ENCODE peak calls at places on chromosome 5, in nine cellular contexts. C is cardiac muscle cell, H is stomach, U is H9, V is cardiac fibroblast, W is A549, G is left ventricle myocardium inferior, B is WERI-Rb-1, Q is upper lobe of left lung. O is an unnamed sample.

GRCh38 chr5:335740-336038 is 14.2 kb downstream of the AHRR start:
- DNase-seq in Q (no peak), C (no peak), W (no peak), U (no peak), H (no peak), G (no peak), V (no peak), B (no peak), O (no peak)

GRCh38 chr5:113218200-113218599 is 216.6 kb downstream of the TSSK1B start:
- DNase-seq in V (no peak), W (no peak), U (no peak), G (peak; percentile 55), B (peak; percentile 88), H (no peak), C (peak; percentile 79), Q (no peak), O (no peak)

GRCh38 chr5:53418844-53419243 is 61.6 kb upstream of the FST start:
- DNase-seq in W (peak; percentile 86), B (no peak), G (no peak), Q (no peak), V (peak; percentile 92), H (no peak), U (no peak), C (no peak), O (no peak)

GRCh38 chr5:168713051-168713450 is 133.9 kb upstream of the PANK3 start:
- DNase-seq in B (no peak), Q (no peak), H (no peak), W (no peak), V (no peak), C (no peak), U (no peak), G (no peak), O (no peak)

GRCh38 chr5:111741270-111741669 is 15.7 kb downstream of the NREP start:
- DNase-seq in W (no peak), G (no peak), C (no peak), B (no peak), V (no peak), Q (no peak), U (no peak), H (no peak), O (no peak)

GRCh38 chr5:113520429-113520828 is 6.9 kb downstream of the YTHDC2 start:
- DNase-seq in C (no peak), W (no peak), Q (no peak), G (no peak), H (no peak), V (no peak), B (no peak), U (no peak), O (no peak)

GRCh38 chr5:139138790-139139189 is 59.4 kb downstream of the SIL1 start:
- DNase-seq in U (peak; percentile 40), H (peak; percentile 66), C (peak; percentile 39), G (peak; percentile 33), B (no peak), W (no peak), V (peak; percentile 50), Q (peak; percentile 72), O (no peak)

GRCh38 chr5:97101189-97101910 is 41.1 kb downstream of the LIX1 start:
- DNase-seq in H (no peak), W (no peak), V (no peak), U (no peak), B (no peak), C (no peak), G (no peak), Q (no peak), O (no peak)

GRCh38 chr5:72746736-72747135 is 69.7 kb upstream of the TNPO1 start:
- DNase-seq in V (no peak), W (no peak), H (no peak), B (no peak), U (no peak), Q (no peak), G (no peak), C (no peak), O (no peak)

GRCh38 chr5:53151713-53152458 is 42.3 kb upstream of the MOCS2 start:
- DNase-seq in C (no peak), U (no peak), G (no peak), W (peak; percentile 4), V (peak; percentile 84), B (no peak), H (peak; percentile 34), Q (peak; percentile 24), O (no peak)

GRCh38 chr5:158637039-158637438 is 462.7 kb downstream of the EBF1 start:
- DNase-seq in V (no peak), W (no peak), Q (no peak), B (no peak), G (no peak), U (no peak), H (no peak), C (peak; percentile 11), O (no peak)

GRCh38 chr5:147735621-147736125 is 46.9 kb downstream of the JAKMIP2 start:
- DNase-seq in V (no peak), U (no peak), H (no peak), B (no peak), C (peak; percentile 30), G (no peak), Q (no peak), W (no peak), O (no peak)

GRCh38 chr5:64566531-64566930 is 60.7 kb downstream of the RGS7BP start:
- DNase-seq in H (no peak), W (no peak), G (no peak), C (no peak), B (no peak), U (no peak), Q (no peak), V (no peak), O (no peak)
- TF ChIP-seq CTCF in H (no peak), W (no peak), G (no peak), C (no peak), B (no peak), U (no peak), Q (no peak), V (no peak), O (no peak)

DNA sequence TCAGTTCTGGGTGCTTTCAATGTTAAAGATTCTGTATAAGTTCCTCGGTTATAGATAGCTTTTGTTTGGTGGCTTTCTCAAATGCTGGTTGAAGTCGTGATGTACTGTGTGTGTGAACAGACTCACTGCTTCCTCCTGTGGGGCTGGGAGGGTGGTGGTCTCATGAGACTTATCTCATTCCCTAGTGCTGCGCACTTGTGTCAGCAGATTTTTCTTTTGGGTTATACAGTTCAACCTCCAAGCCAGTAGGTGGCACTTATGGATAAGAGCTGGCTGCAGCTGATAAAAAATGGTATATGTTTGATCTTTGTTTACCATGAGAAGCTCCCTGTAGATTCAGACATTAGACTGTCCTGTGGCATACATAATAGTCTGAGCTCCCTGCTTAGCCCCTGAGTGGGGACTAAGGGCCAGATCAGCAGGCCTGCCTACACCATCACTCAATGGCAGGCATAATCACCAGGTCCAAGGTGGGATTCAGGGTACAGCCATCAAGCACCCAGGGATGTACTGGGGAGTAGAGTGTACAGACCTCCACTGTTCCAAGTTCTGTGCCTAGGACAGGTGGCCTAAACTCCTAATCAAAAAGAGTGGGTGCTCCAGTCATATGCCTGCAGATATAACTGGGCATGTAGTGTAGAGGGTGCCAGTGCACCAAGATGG is 174.2 kb downstream of the OXCT1 start:
- DNase-seq in G (no peak), H (no peak), C (no peak), U (peak; percentile 40), Q (no peak), W (peak; percentile 17), B (peak; percentile 16), V (no peak), O (no peak)
- TF ChIP-seq CTCF in G (peak; percentile 24), H (no peak), C (peak; percentile 21), U (peak; percentile 51), Q (no peak), W (no peak), B (peak; percentile 37), V (peak; percentile 27), O (peak; percentile 15)

DNA sequence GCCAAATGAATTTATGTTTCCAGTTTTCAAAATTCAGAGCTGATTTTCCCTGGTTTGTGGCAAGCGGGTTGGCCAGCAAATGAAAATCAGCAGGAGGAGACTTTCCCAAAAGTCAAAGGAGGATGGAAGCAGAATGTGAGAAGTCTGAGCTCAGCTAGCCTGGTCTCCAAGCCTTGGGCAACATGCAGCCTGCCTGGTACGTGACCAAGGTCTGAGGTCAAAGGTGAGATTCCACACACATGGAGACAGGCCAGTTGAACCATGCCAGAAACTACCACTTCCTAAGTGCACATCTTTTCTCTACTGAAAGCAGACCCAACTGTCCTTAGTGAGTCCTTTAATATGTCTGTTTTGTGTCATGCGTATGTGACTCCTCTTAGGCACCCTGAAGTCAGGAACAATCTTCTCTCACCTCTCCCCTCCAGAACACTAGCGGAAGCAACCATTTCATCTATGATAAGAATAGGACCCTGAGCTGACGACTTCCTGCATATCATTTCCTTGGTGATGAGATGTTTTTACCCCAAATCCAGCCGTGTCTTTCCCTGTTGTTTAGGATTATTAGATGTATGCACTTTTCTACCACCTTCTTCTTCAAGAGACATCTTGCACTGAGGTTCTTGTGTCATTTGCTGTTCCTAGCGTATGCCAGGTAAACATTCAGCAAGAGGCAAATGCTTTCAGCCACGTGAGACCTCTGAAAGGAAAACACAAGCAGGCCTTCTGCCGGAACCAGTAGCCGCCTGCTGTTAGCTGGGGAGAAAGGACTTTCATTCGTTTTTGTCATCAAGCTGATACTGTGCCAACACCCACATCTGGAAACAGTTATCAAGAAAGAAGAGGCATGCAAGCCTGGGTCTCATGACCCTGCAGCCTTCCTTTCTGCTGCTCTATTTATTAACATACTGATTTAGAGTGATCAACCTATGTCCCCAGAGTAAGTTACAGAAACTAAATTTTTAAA is 9.7 kb upstream of the TGFBI start:
- DNase-seq in W (peak; percentile 80), H (no peak), C (no peak), G (no peak), B (no peak), Q (no peak), U (no peak), V (peak; percentile 98), O (peak; percentile 54)
- TF ChIP-seq CTCF in W (no peak), H (no peak), C (peak; percentile 55), G (peak; percentile 52), B (no peak), Q (no peak), U (no peak), V (peak; percentile 55), O (no peak)

DNA sequence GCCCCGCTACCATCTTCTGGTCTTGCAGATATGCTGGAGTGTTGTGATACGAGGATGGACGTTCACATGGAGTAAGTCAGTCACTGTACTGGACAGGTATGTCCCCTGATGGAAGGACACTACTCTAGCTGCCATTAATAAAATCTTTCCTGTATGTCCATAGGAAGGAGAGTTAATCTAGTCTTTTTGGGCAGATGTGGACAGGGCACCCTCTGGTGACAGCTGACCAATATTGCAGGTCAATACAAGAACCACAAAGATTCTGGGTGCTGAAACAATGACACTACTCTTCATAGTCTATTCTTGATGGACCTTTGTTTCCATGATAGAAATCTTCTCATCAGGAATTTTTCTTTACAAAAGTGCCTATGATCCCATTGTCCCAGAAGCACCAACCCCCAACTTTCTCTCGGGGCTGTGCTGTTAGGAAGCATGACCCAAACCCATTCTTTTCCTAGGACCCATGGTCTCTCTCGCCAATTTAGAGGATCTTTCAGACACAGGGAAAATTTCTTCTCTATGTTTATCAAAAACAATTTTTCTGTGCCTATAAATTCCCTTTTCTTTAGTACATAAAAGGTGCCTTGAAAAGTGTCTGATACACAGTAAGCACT is 376.9 kb downstream of the DTWD2 start:
- DNase-seq in G (no peak), W (peak; percentile 19), C (peak; percentile 50), B (peak; percentile 62), Q (no peak), H (peak; percentile 35), V (peak; percentile 44), U (peak; percentile 48), O (no peak)
- TF ChIP-seq CTCF in G (peak; percentile 70), W (peak; percentile 35), C (peak; percentile 72), B (peak; percentile 76), Q (peak; percentile 34), H (peak; percentile 34), V (peak; percentile 54), U (peak; percentile 87), O (no peak)

O was measured in Peyer's patch.